ENCODE peak calls at places on chromosomes 5 and 9, in four cellular contexts. B, G, E and D are unnamed samples.

GRCh38 chr5:9820696-9821449 is 190.7 kb upstream of the TAS2R1 start:
- DNase-seq in B (no peak), G (no peak), E (no peak), D (no peak)

GRCh38 chr9:91778031-91778430 is 172.0 kb downstream of the ROR2 start:
- DNase-seq in G (no peak), E (no peak), B (no peak), D (no peak)

GRCh38 chr9:99112750-99113417 is 8.0 kb downstream of the TGFBR1 start:
- DNase-seq in G (no peak), B (no peak), E (no peak), D (no peak)

GRCh38 chr5:135437796-135438560 is 9.2 kb downstream of the DCANP1 start:
- DNase-seq in G (no peak), B (peak; percentile 24), E (no peak), D (peak; percentile 34)

GRCh38 chr9:116087751-116088194 is 65.8 kb upstream of the PAPPA start:
- DNase-seq in E (no peak), G (peak; percentile 47), B (no peak), D (no peak)

GRCh38 chr5:149216515-149216914 is 55.1 kb upstream of the AFAP1L1 start:
- DNase-seq in B (no peak), E (no peak), G (no peak), D (no peak)

GRCh38 chr9:5112646-5113045 is 72.8 kb downstream of the INSL6 start:
- DNase-seq in E (no peak), G (no peak), B (no peak), D (no peak)

GRCh38 chr5:68285857-68286611 is 70.5 kb downstream of the PIK3R1 start:
- DNase-seq in G (no peak), E (no peak), B (peak; percentile 22), D (peak; percentile 40)

GRCh38 chr5:108384741-108385140 is 2.8 kb upstream of the FBXL17 start:
- DNase-seq in B (no peak), E (no peak), G (no peak), D (no peak)

GRCh38 chr9:76687861-76688374 is 76.3 kb upstream of the PCA3 start:
- DNase-seq in B (no peak), E (no peak), G (no peak), D (no peak)

GRCh38 chr9:3099601-3100000 is 255.7 kb upstream of the PUM3 start:
- DNase-seq in B (no peak), G (no peak), E (no peak), D (no peak)

GRCh38 chr5:122775713-122776084 is 819 bp downstream of the SNX2 start:
- DNase-seq in B (no peak), E (no peak), G (no peak), D (no peak)

GRCh38 chr9:93828331-93829097 is 126.6 kb downstream of the BARX1 start:
- DNase-seq in B (no peak), G (no peak), E (no peak), D (no peak)

GRCh38 chr5:153831976-153832375 is 206.7 kb downstream of the FAM114A2 start:
- DNase-seq in B (peak; percentile 69), E (no peak), G (peak; percentile 31), D (peak; percentile 5)

GRCh38 chr9:19649672-19650071 is 139.2 kb downstream of the SLC24A2 start:
- DNase-seq in B (no peak), G (no peak), E (no peak), D (no peak)

GRCh38 chr9:115715656-115716055 is 437.9 kb upstream of the PAPPA start:
- DNase-seq in G (no peak), B (no peak), E (no peak), D (no peak)

GRCh38 chr5:156824800-156825199 is 25.3 kb upstream of the PPP1R2B start:
- DNase-seq in G (peak; percentile 50), E (no peak), B (no peak), D (peak; percentile 26)

GRCh38 chr5:156819967-156820581 is 30.0 kb upstream of the PPP1R2B start:
- DNase-seq in B (no peak), G (no peak), E (peak; percentile 12), D (no peak)

GRCh38 chr5:156826150-156826549 is 23.9 kb upstream of the PPP1R2B start:
- DNase-seq in G (no peak), B (no peak), E (no peak), D (no peak)

GRCh38 chr5:156824241-156824640 is 25.9 kb upstream of the PPP1R2B start:
- DNase-seq in B (no peak), G (no peak), E (no peak), D (no peak)

GRCh38 chr5:156825688-156826087 is 24.4 kb upstream of the PPP1R2B start:
- DNase-seq in E (no peak), B (no peak), G (no peak), D (no peak)
- TF ChIP-seq HMGXB4 in E (no peak), B (no peak), G (no peak), D (no peak)

GRCh38 chr5:145246961-145247744 is 588.0 kb downstream of the PRELID2 start:
- DNase-seq in G (no peak), E (no peak), B (no peak), D (no peak)

GRCh38 chr5:145246379-145246778 is 588.8 kb downstream of the PRELID2 start:
- DNase-seq in E (no peak), G (no peak), B (no peak), D (no peak)

GRCh38 chr5:145244788-145245187 is 590.4 kb downstream of the PRELID2 start:
- DNase-seq in B (no peak), G (no peak), E (no peak), D (no peak)

GRCh38 chr5:145244251-145244650 is 590.9 kb downstream of the PRELID2 start:
- DNase-seq in E (no peak), B (no peak), G (no peak), D (no peak)

DNA sequence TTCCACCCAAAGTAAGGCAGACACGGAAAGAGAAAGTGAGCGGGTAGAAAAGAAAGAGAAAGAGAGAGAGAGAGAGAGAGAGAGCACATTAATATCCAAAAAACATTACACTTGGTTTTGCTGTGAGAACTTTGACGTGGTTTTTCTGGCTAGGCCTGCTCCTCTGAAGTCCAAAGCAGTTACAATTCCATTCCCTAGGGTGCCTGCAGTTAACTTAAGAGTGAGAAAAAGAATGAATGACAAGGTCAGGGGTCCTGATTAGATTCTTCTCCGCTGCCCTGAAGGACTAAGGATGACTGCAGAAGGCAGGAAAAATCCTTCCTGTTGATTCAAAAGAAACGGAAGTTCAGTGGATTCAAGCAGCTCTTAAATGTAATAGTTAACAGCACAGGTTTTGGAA is 589.8 kb downstream of the PRELID2 start:
- DNase-seq in E (no peak), G (no peak), B (no peak), D (no peak)
- TF ChIP-seq HMGXB4 in E (no peak), G (no peak), B (no peak), D (no peak)

GRCh38 chr5:178440163-178440545 is 150.0 kb downstream of the COL23A1 start:
- DNase-seq in E (no peak), G (no peak), B (no peak), D (no peak)
- TF ChIP-seq HMGXB4 in E (no peak), G (no peak), B (no peak), D (no peak)

GRCh38 chr5:51816427-51816826 is 433.2 kb downstream of the ISL1 start:
- DNase-seq in G (no peak), E (no peak), B (no peak), D (no peak)
- TF ChIP-seq HMGXB4 in G (no peak), E (no peak), B (no peak), D (no peak)

GRCh38 chr5:37840036-37840909 is at the start of gene GDNF:
- DNase-seq in B (no peak), G (peak; percentile 38), E (peak; percentile 65), D (peak; percentile 25)
- TF ChIP-seq HMGXB4 in B (no peak), G (no peak), E (no peak), D (no peak)